ENCODE peak calls at places on chromosomes 12 and 14, in seven cellular contexts. A, T, I, G, U, M and W are unnamed samples.

GRCh38 chr14:32607399-32607798 is 278.3 kb downstream of the AKAP6 start:
- DNase-seq in M (no peak), G (no peak), T (no peak), U (no peak), A (no peak), I (no peak), W (peak)

GRCh38 chr12:17971850-17972249 is 118.1 kb downstream of the RERGL start:
- DNase-seq in T (no peak), M (no peak), G (peak), I (no peak), A (no peak), U (no peak), W (peak)

GRCh38 chr14:46384611-46385010 is 267.0 kb downstream of the RPL10L start:
- DNase-seq in I (no peak), A (no peak), U (no peak), T (no peak), M (no peak), G (no peak), W (no peak)

GRCh38 chr12:57837779-57838562 is 8.6 kb downstream of the CTDSP2 start:
- DNase-seq in A (peak), T (peak), I (peak), U (no peak), M (peak), G (peak), W (peak)

GRCh38 chr14:74888164-74889158 is 6.7 kb downstream of the DLST start:
- DNase-seq in A (no peak), U (peak), G (no peak), M (peak), T (no peak), I (peak), W (peak)

GRCh38 chr12:53748072-53748840 is 3.5 kb downstream of the CISTR start:
- DNase-seq in G (no peak), I (no peak), A (no peak), M (no peak), U (no peak), T (peak), W (no peak)

GRCh38 chr12:52442600-52443061 is 8.5 kb upstream of the KRT75 start:
- DNase-seq in I (peak), M (peak), U (peak), A (peak), G (peak), T (peak), W (peak)

GRCh38 chr14:95862243-95862642 is 14.4 kb upstream of the TUNAR start:
- DNase-seq in U (no peak), M (no peak), A (no peak), I (no peak), G (no peak), T (peak), W (peak)

GRCh38 chr12:77855548-77855947 is 24.9 kb downstream of the NAV3 start:
- DNase-seq in G (peak), T (no peak), A (peak), U (no peak), I (no peak), M (no peak), W (no peak)

GRCh38 chr12:115710104-115710564 is 567.4 kb downstream of the MED13L start:
- DNase-seq in I (peak), U (no peak), T (no peak), A (peak), M (peak), G (peak), W (peak)

GRCh38 chr12:122869207-122869973 is 26.5 kb downstream of the VPS37B start:
- DNase-seq in M (no peak), T (no peak), I (no peak), G (no peak), A (no peak), U (no peak), W (no peak)

GRCh38 chr12:87141091-87141490 is 884.9 kb upstream of the MGAT4C start:
- DNase-seq in A (no peak), M (no peak), I (no peak), U (no peak), T (no peak), G (no peak), W (no peak)

GRCh38 chr14:68020999-68021663 is 201.6 kb downstream of the RAD51B start:
- DNase-seq in G (no peak), A (no peak), U (no peak), I (no peak), T (no peak), M (no peak), W (no peak)

GRCh38 chr12:68675098-68675842 is 11.5 kb upstream of the NUP107 start:
- DNase-seq in M (peak), U (no peak), A (no peak), T (peak), I (no peak), G (no peak), W (no peak)

GRCh38 chr14:89356927-89357326 is 60.1 kb downstream of the FOXN3 start:
- DNase-seq in T (no peak), M (no peak), A (no peak), I (no peak), U (no peak), G (no peak), W (no peak)

GRCh38 chr14:90344285-90344684 is 12.5 kb upstream of the NRDE2 start:
- DNase-seq in G (no peak), T (no peak), I (no peak), M (no peak), A (no peak), U (no peak), W (no peak)

GRCh38 chr12:132686831-132687210 is 321 bp downstream of the POLE start:
- DNase-seq in G (no peak), A (no peak), M (no peak), U (no peak), I (no peak), T (peak), W (peak)

GRCh38 chr12:4653257-4653656 is 4.3 kb downstream of the NDUFA9 start:
- DNase-seq in T (peak), U (no peak), M (peak), A (no peak), I (no peak), G (no peak), W (no peak)

GRCh38 chr12:93571854-93572711 is at the start of gene SOCS2:
- DNase-seq in I (peak), M (peak), G (peak), T (peak), A (peak), U (no peak), W (peak)

GRCh38 chr14:20295067-20295466 is 10.7 kb downstream of the TTC5 start:
- DNase-seq in G (peak), M (no peak), U (no peak), T (no peak), I (no peak), A (no peak), W (no peak)

GRCh38 chr14:61505815-61506809 is 184.7 kb downstream of the PRKCH start:
- DNase-seq in G (no peak), I (no peak), T (no peak), U (no peak), A (peak), M (peak), W (no peak)

GRCh38 chr12:112408621-112409020 is 784 bp downstream of the RPL6 start:
- DNase-seq in U (no peak), T (no peak), M (peak), G (no peak), A (no peak), I (peak), W (peak)

GRCh38 chr14:91947196-91948184 is at the start of gene FBLN5:
- DNase-seq in T (peak), I (peak), G (no peak), A (peak), M (peak), U (no peak), W (peak)

GRCh38 chr12:6200266-6201198 is at the start of gene CD9:
- DNase-seq in I (peak), A (no peak), T (peak), M (peak), U (peak), G (peak), W (peak)

GRCh38 chr14:73262427-73263183 is 25.3 kb downstream of the PAPLN start:
- DNase-seq in T (no peak), M (no peak), A (no peak), G (no peak), I (no peak), U (no peak), W (no peak)

GRCh38 chr12:19110541-19110940 is 19.0 kb upstream of the PLEKHA5 start:
- DNase-seq in A (no peak), M (no peak), I (no peak), G (no peak), U (no peak), T (no peak), W (peak)

GRCh38 chr12:52440821-52441319 is 6.7 kb upstream of the KRT75 start:
- DNase-seq in U (peak), I (peak), T (no peak), M (peak), G (peak), A (no peak), W (peak)

GRCh38 chr12:5507944-5508343 is 76.0 kb downstream of the NTF3 start:
- DNase-seq in G (no peak), A (no peak), M (no peak), I (no peak), T (no peak), U (no peak), W (no peak)

DNA sequence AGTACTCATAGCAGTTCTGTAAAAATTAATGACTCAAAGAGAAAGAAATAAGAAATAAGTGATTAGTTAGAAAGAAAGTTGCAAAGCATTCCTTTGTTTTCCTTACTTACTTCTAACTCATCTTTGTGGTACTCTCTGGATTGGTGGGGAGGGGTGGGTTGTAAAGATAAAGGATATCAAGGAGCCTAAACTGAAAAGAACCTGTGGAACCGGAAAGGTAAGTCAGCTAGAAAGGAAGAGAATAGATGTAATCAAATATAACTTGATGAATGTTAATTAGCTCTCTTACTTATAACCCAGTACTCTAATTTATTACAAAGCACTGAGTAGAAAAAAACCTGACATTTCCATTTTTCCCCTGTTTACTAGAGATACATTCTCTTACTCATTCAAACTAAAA is 37.5 kb upstream of the KRR1 start:
- DNase-seq in U (no peak), T (no peak), M (no peak), I (no peak), A (no peak), G (no peak), W (no peak)
- H3K4me2 ChIP-seq in U (no peak), T (no peak), M (no peak), I (no peak), A (no peak), G (no peak), W (no peak)

GRCh38 chr12:95117178-95117599 is 43.8 kb upstream of the NR2C1 start:
- DNase-seq in M (peak), A (peak), U (peak), I (no peak), T (peak), G (peak), W (peak)
- H3K9ac ChIP-seq in M (peak), A (no peak), U (peak), I (peak), T (no peak), G (peak), W (no peak)

GRCh38 chr12:76340680-76341435 is 7.4 kb downstream of the BBS10 start:
- DNase-seq in I (no peak), U (no peak), T (no peak), G (no peak), M (peak), A (peak), W (no peak)

GRCh38 chr12:76341436-76342030 is 6.7 kb downstream of the BBS10 start:
- DNase-seq in T (no peak), M (no peak), A (peak), I (peak), U (no peak), G (peak), W (peak)

GRCh38 chr12:76332606-76333005 is 15.6 kb downstream of the BBS10 start:
- DNase-seq in M (no peak), A (no peak), I (no peak), U (no peak), T (no peak), G (no peak), W (no peak)

DNA sequence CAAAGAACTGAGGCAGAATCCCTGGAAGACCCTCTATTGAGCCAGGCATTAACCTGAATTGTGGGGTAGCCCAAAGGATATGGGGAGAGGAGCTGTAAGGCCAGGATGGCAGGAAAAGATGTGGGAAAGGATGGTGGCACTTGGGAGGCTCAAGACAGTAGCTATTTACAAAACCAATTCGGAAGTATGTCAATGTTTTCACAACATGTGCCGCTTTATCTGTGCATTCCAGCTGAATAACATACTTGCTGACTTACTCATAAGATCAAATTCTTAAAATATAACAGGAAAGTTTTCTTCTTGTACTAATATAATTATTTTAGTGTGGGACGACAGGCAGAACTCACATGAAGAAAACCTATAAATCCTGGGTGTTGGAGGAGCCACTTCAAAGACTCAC is 10.6 kb downstream of the BBS10 start:
- DNase-seq in I (no peak), G (peak), A (peak), U (no peak), M (peak), T (no peak), W (peak)
- H3K4me2 ChIP-seq in I (no peak), G (peak), A (no peak), U (peak), M (no peak), T (no peak), W (peak)

GRCh38 chr14:24680516-24680915 is 46.5 kb upstream of the GZMB start:
- DNase-seq in M (no peak), U (no peak), I (no peak), G (no peak), A (no peak), T (no peak), W (no peak)

GRCh38 chr14:24681056-24681455 is 47.1 kb upstream of the GZMB start:
- DNase-seq in T (no peak), A (no peak), M (no peak), G (no peak), U (no peak), I (no peak), W (no peak)

GRCh38 chr14:24677956-24678355 is 44.0 kb upstream of the GZMB start:
- DNase-seq in M (no peak), I (peak), A (no peak), U (no peak), T (no peak), G (no peak), W (no peak)

GRCh38 chr14:24679248-24680085 is 45.5 kb upstream of the GZMB start:
- DNase-seq in A (no peak), I (no peak), T (no peak), G (no peak), M (no peak), U (no peak), W (no peak)

GRCh38 chr14:24678801-24679247 is 44.8 kb upstream of the GZMB start:
- DNase-seq in U (peak), G (peak), M (peak), I (peak), A (peak), T (peak), W (peak)
- H3K9ac ChIP-seq in U (no peak), G (no peak), M (peak), I (peak), A (no peak), T (no peak), W (peak)

DNA sequence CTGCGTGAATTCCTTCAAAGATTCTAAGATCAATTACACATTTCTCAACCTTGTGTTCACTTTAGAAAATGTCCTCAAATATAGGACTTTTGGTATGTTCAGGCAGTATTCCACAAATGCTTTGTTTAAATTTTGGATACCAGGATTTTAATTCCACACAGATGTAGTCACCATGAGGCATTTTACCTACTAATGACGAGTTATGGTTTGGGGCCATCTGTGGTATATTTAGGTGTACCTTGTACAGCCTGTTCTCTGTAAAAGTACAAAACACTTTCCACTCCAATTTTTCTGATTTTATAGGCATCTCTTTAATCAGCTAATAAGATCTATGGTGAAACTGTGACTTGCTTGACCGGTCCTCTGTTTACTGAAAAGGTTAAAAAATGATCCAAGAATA is 275.7 kb upstream of the PRICKLE1 start:
- DNase-seq in T (no peak), I (peak), U (no peak), A (no peak), M (no peak), G (peak), W (no peak)
- H3K4me2 ChIP-seq in T (no peak), I (peak), U (no peak), A (no peak), M (no peak), G (peak), W (no peak)

GRCh38 chr14:23444314-23444713 is 8.9 kb upstream of the MYH7 start:
- DNase-seq in U (no peak), A (no peak), G (no peak), I (no peak), M (no peak), T (no peak), W (no peak)
- H3K9ac ChIP-seq in U (no peak), A (no peak), G (no peak), I (no peak), M (no peak), T (no peak), W (no peak)

GRCh38 chr14:76309572-76310551 is 66.1 kb upstream of the ESRRB start:
- DNase-seq in T (peak), M (no peak), U (no peak), A (no peak), G (no peak), I (no peak), W (no peak)
- H3K4me2 ChIP-seq in T (peak), M (no peak), U (no peak), A (no peak), G (no peak), I (no peak), W (no peak)

DNA sequence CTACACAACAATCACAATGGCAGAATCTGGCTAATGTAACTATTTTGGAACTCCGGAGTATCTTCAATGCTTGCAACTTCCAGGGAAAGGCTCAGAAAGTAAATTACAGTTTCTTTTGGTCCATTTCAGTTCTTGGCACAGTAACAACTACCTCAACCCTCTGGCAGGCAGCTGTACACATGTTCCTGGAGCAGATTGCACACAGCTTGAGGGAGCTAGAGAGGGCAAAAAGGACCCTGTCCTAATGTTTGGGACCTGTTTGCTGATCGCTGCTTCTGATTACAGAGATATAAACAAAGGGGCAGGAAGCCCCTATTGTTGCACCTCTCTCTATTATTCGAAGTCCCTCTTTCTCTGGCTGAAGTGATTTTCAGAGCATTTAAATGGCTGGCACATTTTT is 35.2 kb upstream of the SLC38A1 start:
- DNase-seq in T (no peak), G (no peak), A (peak), I (no peak), M (no peak), U (no peak), W (peak)
- H3K9ac ChIP-seq in T (no peak), G (no peak), A (no peak), I (no peak), M (no peak), U (no peak), W (no peak)

DNA sequence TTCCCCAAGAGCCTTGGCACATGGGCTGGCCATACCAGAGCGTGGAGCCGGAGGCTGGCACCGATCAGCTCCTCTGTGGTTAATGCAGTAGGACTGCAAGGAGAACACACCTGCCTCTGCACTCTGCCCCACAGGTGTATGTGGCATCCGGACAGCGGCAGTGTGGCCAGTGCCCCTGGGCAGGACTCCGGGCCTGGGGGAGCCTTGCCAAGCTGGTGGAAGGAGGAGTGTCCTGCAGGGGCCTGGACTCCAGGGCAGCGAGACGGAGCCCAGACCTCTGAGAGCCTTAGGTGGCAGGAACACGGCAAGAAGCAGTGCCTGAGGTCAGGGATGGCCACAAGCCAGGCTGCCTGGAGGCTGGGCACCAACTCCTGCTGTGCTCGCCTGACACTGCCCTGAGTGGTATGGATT is 5.2 kb upstream of the BEGAIN start:
- DNase-seq in G (no peak), I (no peak), M (no peak), U (no peak), A (no peak), T (no peak), W (no peak)
- H3K4me2 ChIP-seq in G (no peak), I (no peak), M (no peak), U (no peak), A (no peak), T (no peak), W (no peak)